ENCODE peak calls at places on chromosomes 13 and 19, in four cellular contexts. F is HepG2, U is K562, Z is GM12878. N is an unnamed sample.
A peak's percentile ranks its signal among the peaks of the same experiment; 100 is the strongest.

GRCh38 chr13:72920097-72920496 is 138.2 kb downstream of the PIBF1 start:
- DNase-seq in F (no peak), U (no peak), Z (no peak), N (no peak)

GRCh38 chr19:7986321-7987083 is 18.9 kb downstream of the ELAVL1 start:
- DNase-seq in Z (no peak), F (no peak), U (no peak), N (no peak)

GRCh38 chr19:3046621-3047306 is 15.5 kb downstream of the TLE5 start:
- DNase-seq in F (no peak), U (peak; percentile 84), Z (no peak), N (peak; percentile 70)

GRCh38 chr13:26473571-26474230 is 83.8 kb upstream of the WASF3 start:
- DNase-seq in F (no peak), U (no peak), Z (no peak), N (no peak)

GRCh38 chr13:32804673-32805260 is 211.5 kb upstream of the KL start:
- DNase-seq in U (no peak), F (no peak), Z (no peak), N (no peak)

GRCh38 chr13:44573790-44574465 is 2.2 kb downstream of the TSC22D1 start:
- DNase-seq in F (peak; percentile 11), U (peak; percentile 9), Z (no peak), N (no peak)

GRCh38 chr19:32404939-32405430 is 585 bp upstream of the DPY19L3 start:
- DNase-seq in F (peak; percentile 19), Z (no peak), U (no peak), N (no peak)

GRCh38 chr13:27851481-27851880 is 59.2 kb downstream of the GSX1 start:
- DNase-seq in Z (no peak), F (no peak), U (no peak), N (no peak)

GRCh38 chr13:98653471-98653985 is 76.6 kb upstream of the STK24 start:
- DNase-seq in F (peak; percentile 63), Z (peak; percentile 39), U (peak; percentile 65), N (peak; percentile 90)

GRCh38 chr19:33467851-33468250 is 53.7 kb downstream of the PEPD start:
- DNase-seq in Z (no peak), F (no peak), U (no peak), N (no peak)

GRCh38 chr13:94315188-94315587 is 164.3 kb downstream of the DCT start:
- DNase-seq in U (no peak), F (no peak), Z (no peak), N (no peak)

GRCh38 chr19:19434483-19435045 is 29.1 kb downstream of the GATAD2A start:
- DNase-seq in U (no peak), Z (no peak), F (no peak), N (no peak)

GRCh38 chr19:49741210-49741844 is 21.8 kb downstream of the TSKS start:
- DNase-seq in Z (no peak), F (peak; percentile 42), U (peak; percentile 14), N (no peak)

GRCh38 chr19:49857834-49858590 is 7.1 kb downstream of the PTOV1 start:
- DNase-seq in F (no peak), U (no peak), Z (no peak), N (no peak)

GRCh38 chr13:39036212-39036611 is 1.7 kb downstream of the PROSER1 start:
- DNase-seq in F (peak; percentile 25), Z (no peak), U (no peak), N (no peak)

GRCh38 chr19:49983645-49984229 is 22.8 kb upstream of the SIGLEC11 start:
- DNase-seq in U (peak; percentile 78), Z (peak; percentile 19), F (peak; percentile 58), N (no peak)

GRCh38 chr19:45752639-45753038 is 16.4 kb downstream of the SIX5 start:
- DNase-seq in F (no peak), U (no peak), Z (no peak), N (no peak)

GRCh38 chr19:28634837-28635236 is 578.1 kb downstream of the UQCRFS1 start:
- DNase-seq in U (no peak), Z (no peak), F (no peak), N (no peak)

GRCh38 chr19:18204394-18205179 is 745 bp upstream of the RAB3A start:
- DNase-seq in F (no peak), U (no peak), Z (no peak), N (peak; percentile 85)
- TF ChIP-seq MAX in F (no peak), U (no peak), Z (no peak), N (no peak)

DNA sequence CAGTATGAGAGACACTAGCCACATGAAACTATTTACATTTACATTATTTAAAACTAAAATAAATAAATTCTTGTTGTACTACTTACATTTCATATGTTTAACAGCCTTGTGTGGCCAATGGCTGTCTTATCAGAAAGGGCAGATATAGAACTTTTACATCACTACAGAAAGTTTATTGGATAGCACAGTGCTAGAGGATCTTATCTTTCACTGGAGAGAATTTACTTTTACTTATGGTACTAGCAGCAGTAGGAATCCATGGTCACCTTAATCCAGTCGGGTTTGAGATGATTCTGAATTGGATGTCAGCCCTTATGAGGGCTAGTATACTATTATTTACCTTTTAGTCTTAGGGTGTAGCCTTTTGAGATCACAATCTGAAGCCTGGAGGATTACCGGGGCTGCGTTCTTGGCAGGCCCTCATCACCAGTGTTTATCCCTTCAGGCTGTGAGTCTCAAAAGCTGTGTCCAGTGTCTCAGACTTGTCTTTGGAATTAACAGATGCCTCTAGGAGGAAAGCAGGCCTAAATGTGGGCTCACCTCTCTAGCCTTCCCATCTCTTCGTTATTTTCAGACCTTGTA is 21.7 kb downstream of the IFT88 start:
- DNase-seq in F (no peak), Z (no peak), U (no peak), N (no peak)
- TF ChIP-seq HDAC2 in F (no peak), Z (no peak), U (no peak), N (no peak)

DNA sequence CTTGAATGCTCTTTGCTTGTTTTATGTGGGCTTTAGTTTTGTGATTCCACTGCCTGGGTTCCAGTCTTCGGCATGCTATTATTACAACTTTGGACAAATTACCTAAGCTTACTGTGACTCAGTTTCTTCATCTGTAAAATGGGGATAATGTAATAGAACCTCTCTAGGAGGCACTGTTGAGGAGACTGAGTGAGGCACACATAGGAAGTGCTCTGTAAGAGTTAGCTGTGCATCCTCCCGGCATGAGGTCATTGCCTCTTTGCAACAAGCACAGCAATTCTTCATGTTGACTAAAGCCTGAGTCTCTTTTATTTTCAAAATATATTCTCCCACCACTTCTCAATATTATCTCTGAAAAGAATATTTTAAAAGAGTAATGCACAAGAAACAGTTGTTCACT is 227.4 kb downstream of the DLEU7 start:
- DNase-seq in U (no peak), F (no peak), Z (no peak), N (no peak)
- TF ChIP-seq BRCA1 in U (no peak), F (no peak), Z (no peak), N (no peak)

GRCh38 chr19:449916-450315 is 10.9 kb downstream of the SHC2 start:
- DNase-seq in Z (no peak), U (no peak), F (no peak), N (no peak)

GRCh38 chr19:455851-456546 is 4.8 kb downstream of the SHC2 start:
- DNase-seq in F (no peak), Z (no peak), U (no peak), N (no peak)

GRCh38 chr19:455031-455705 is 5.7 kb downstream of the SHC2 start:
- DNase-seq in U (no peak), F (no peak), Z (no peak), N (no peak)

GRCh38 chr19:453606-454005 is 7.2 kb downstream of the SHC2 start:
- DNase-seq in U (no peak), F (no peak), Z (no peak), N (no peak)

DNA sequence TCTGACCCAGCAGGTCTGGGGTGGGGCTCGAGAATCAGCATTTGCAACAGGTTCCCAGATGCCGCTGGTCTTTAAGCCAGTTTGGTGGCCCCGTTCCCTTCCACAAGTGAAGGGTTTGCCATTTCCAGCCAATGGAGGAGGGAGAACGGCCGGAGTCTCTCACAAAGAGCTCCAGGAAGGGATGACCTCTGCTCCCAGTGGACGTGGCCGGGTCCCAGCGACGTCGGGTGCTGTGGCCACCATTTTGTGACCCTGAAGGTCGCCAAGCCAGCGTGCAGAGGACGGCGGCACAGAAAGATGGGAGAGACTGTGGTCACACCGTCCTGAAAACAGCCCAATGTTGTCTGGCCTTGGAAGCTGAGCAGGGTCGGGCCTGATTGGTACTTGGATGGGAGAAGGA is 8.0 kb downstream of the SHC2 start:
- DNase-seq in U (no peak), F (no peak), Z (no peak), N (no peak)
- TF ChIP-seq MAX in U (no peak), F (no peak), Z (no peak), N (no peak)

N was measured in H1.